ENCODE peak calls at places on chromosomes 12 and 14, in four cellular contexts. J is endothelial cell, K is AG09309, W is kidney. P is an unnamed sample.

GRCh38 chr12:128784030-128784770 is 39.6 kb downstream of the SLC15A4 start:
- DNase-seq in K (no peak), J (no peak), W (peak), P (no peak)

GRCh38 chr14:80996049-80996901 is 40.9 kb downstream of the TSHR start:
- DNase-seq in W (no peak), K (peak), J (peak), P (peak)

GRCh38 chr12:128259556-128260070 is 7.4 kb upstream of the TMEM132C start:
- DNase-seq in J (no peak), W (no peak), K (no peak), P (peak)

GRCh38 chr12:64240781-64241180 is 18.7 kb upstream of the KICS2 start:
- DNase-seq in K (peak), W (no peak), J (no peak), P (no peak)

GRCh38 chr14:65286443-65286842 is 126.1 kb upstream of the FUT8 start:
- DNase-seq in W (no peak), J (no peak), K (no peak), P (peak)

GRCh38 chr12:94832780-94833760 is 170.4 kb downstream of the NDUFA12 start:
- DNase-seq in K (no peak), W (no peak), J (no peak), P (peak)

GRCh38 chr14:65222434-65222833 is 120.1 kb upstream of the MAX start:
- DNase-seq in J (peak), W (no peak), K (peak), P (peak)

GRCh38 chr12:113535100-113535499 is 63.4 kb upstream of the LHX5 start:
- DNase-seq in K (no peak), W (no peak), J (no peak), P (no peak)

GRCh38 chr14:34450958-34451357 is 11.1 kb downstream of the SPTSSA start:
- DNase-seq in K (no peak), W (no peak), J (no peak), P (no peak)

GRCh38 chr14:70731447-70732239 is 77.7 kb downstream of the MAP3K9 start:
- DNase-seq in J (no peak), W (no peak), K (no peak), P (no peak)

GRCh38 chr12:96986883-96987523 is 79.9 kb downstream of the NEDD1 start:
- DNase-seq in W (no peak), K (no peak), J (peak), P (peak)

GRCh38 chr12:75591628-75592027 is 80.2 kb upstream of the KRR1 start:
- DNase-seq in W (no peak), K (no peak), J (no peak), P (no peak)

GRCh38 chr12:93536766-93537515 is 35.5 kb upstream of the SOCS2 start:
- DNase-seq in J (no peak), W (no peak), K (no peak), P (no peak)

GRCh38 chr12:70661762-70662161 is 24.5 kb upstream of the PTPRB start:
- DNase-seq in K (peak), W (no peak), J (no peak), P (no peak)

GRCh38 chr12:50070314-50071060 is 13.1 kb downstream of the ASIC1 start:
- DNase-seq in J (peak), W (peak), K (no peak), P (peak)

GRCh38 chr14:89493877-89494634 is 77.0 kb upstream of the FOXN3 start:
- DNase-seq in K (no peak), W (no peak), J (no peak), P (peak)

GRCh38 chr12:131012279-131013069 is 58.8 kb downstream of the ADGRD1 start:
- DNase-seq in J (no peak), K (no peak), W (no peak), P (no peak)

GRCh38 chr14:49623941-49624806 is 3.6 kb downstream of the MGAT2 start:
- DNase-seq in J (no peak), K (no peak), W (no peak), P (peak)

GRCh38 chr12:6307521-6307920 is 3.0 kb upstream of the PLEKHG6 start:
- DNase-seq in J (no peak), W (peak), K (no peak), P (no peak)

GRCh38 chr14:63770187-63770807 is 42.4 kb upstream of the SGPP1 start:
- DNase-seq in J (peak), W (no peak), K (peak), P (peak)

GRCh38 chr12:5309654-5310053 is 122.3 kb upstream of the NTF3 start:
- DNase-seq in J (no peak), K (no peak), W (peak), P (no peak)

GRCh38 chr14:67389261-67389660 is 22.7 kb downstream of the PLEK2 start:
- DNase-seq in W (no peak), K (no peak), J (no peak), P (no peak)

GRCh38 chr12:49939707-49940106 is 10.8 kb upstream of the AQP2 start:
- DNase-seq in J (no peak), W (no peak), K (no peak), P (no peak)

GRCh38 chr12:3207858-3208257 is 130.7 kb downstream of the TSPAN9 start:
- DNase-seq in J (no peak), W (no peak), K (no peak), P (no peak)

GRCh38 chr14:56100556-56100955 is 17.7 kb upstream of the PELI2 start:
- DNase-seq in W (no peak), K (no peak), J (no peak), P (no peak)

GRCh38 chr14:104286496-104286895 is 148.1 kb downstream of the KIF26A start:
- DNase-seq in J (no peak), K (no peak), W (peak), P (no peak)

GRCh38 chr14:28661171-28661772 is 105.3 kb upstream of the FOXG1 start:
- DNase-seq in K (no peak), J (no peak), W (no peak), P (no peak)

GRCh38 chr14:54282849-54283248 is 114.0 kb upstream of the CDKN3 start:
- DNase-seq in J (no peak), W (no peak), K (no peak), P (no peak)

GRCh38 chr12:43337571-43338497 is 214.2 kb downstream of the ADAMTS20 start:
- DNase-seq in K (no peak), J (no peak), W (no peak), P (peak)

GRCh38 chr14:65211341-65211987 is 109.1 kb upstream of the MAX start:
- DNase-seq in K (peak), J (no peak), W (no peak), P (no peak)

GRCh38 chr12:6902448-6902847 is 2.2 kb upstream of the LRRC23 start:
- DNase-seq in K (no peak), W (no peak), J (no peak), P (no peak)

GRCh38 chr12:31849090-31849687 is 110.0 kb upstream of the RESF1 start:
- DNase-seq in K (no peak), W (no peak), J (no peak), P (no peak)

GRCh38 chr12:45483571-45483970 is 245.9 kb upstream of the ARID2 start:
- DNase-seq in W (no peak), K (no peak), J (no peak), P (no peak)

GRCh38 chr12:53999596-54000104 is 311 bp upstream of the HOXC9 start:
- DNase-seq in J (no peak), W (peak), K (no peak), P (no peak)

GRCh38 chr12:23376238-23376637 is 573.2 kb downstream of the SOX5 start:
- DNase-seq in W (no peak), K (no peak), J (no peak), P (no peak)
- TF ChIP-seq CTCF in W (no peak), K (no peak), J (no peak), P (no peak)

DNA sequence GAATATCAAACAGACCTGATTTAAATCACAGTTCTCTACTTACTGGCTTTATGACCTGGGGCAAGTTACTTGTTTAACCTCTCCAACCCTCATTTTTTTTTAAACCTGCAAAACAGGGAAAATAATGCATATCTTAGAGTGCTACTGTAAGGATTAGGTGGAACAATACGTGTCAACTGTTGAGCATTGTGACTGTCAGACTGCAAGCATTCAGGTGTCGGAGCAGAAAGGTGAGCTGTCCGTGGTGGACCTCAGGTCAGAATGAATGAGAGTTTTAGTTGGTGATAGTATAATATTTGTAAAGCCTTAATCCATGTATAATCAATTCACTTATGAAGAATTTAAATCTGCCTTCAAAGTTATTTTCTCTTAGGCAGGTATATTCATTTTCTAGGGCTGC is 404.2 kb downstream of the ETNK1 start:
- DNase-seq in W (no peak), K (no peak), J (no peak), P (no peak)
- TF ChIP-seq CTCF in W (no peak), K (no peak), J (no peak), P (no peak)

GRCh38 chr14:103126873-103127304 is 3.6 kb downstream of the TNFAIP2 start:
- DNase-seq in W (peak), K (no peak), J (peak), P (no peak)
- TF ChIP-seq CTCF in W (no peak), K (no peak), J (no peak), P (no peak)

GRCh38 chr12:55728932-55729591 is at the start of gene CD63:
- DNase-seq in J (peak), W (peak), K (no peak), P (peak)
- TF ChIP-seq CTCF in J (no peak), W (no peak), K (no peak), P (no peak)

DNA sequence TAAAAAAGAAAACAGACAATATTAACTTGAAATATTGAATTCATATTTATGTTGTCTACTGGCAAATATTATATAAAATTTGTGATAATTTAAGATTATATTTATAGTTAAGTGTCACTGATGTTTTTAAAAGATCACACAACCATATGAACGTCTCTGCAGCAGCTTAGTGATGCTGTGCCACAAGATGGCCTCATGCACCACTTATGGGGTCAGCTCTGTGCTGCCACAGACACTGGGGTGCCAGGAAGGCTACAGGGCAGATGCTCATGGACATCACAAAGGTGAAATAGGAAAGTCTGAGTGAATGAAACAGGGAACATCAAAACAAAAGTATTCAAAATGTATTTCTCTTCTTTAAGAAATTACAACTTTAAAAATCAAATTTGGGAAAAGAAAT is 13.1 kb downstream of the ATXN3 start:
- DNase-seq in W (no peak), J (no peak), K (no peak), P (no peak)
- TF ChIP-seq CTCF in W (peak), J (no peak), K (peak), P (peak)

DNA sequence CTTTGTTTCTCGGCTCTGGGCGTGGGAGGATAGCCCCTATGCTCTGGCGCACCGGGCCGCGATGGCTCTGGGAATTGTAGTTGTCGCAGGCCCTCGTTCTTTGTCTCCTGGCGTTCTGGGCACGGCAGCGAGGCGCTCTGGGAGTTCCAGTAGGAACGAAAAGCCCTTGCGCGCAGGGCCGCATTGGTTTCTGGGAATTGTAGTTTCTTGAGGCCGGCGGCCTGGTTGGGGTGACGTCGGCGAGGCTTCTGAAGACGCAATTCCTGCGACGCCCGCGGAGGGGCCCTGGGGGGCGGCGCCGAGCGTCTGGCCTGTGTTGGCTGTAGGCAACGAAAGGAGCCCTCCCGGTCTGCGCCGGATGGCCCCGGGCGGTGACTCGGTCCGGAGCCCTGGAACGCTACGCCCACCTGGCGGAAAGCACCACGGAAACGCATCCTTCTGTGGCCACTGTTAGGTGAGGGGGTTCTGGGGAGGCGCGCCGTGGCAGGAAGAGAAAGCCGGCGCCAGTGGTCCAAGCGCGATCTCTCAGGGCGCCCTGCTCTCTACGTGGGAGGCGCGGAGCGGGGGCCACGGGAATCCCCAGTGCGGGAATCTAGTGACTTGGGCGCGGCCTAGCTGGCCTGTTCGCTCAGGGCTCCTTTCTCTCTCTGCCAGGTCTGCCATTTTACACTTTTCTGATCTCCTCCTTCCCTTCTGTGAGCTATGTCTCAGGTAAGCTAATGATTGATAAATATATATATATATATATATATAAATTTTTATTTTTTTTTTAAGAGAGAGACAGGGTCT is at the start of gene ZNF140:
- DNase-seq in K (peak), W (peak), J (peak), P (peak)
- TF ChIP-seq CTCF in K (peak), W (no peak), J (no peak), P (no peak)

GRCh38 chr12:19657401-19657800 is 218.1 kb downstream of the AEBP2 start:
- DNase-seq in W (no peak), K (no peak), J (no peak), P (no peak)
- TF ChIP-seq CTCF in W (no peak), K (no peak), J (no peak), P (no peak)

P was measured in GM13976.